ENCODE peak calls at places on chromosomes 16 and 17, in eight cellular contexts. J, U, T, Q, W, F, K and H are unnamed samples.

GRCh38 chr17:75105269-75106080 is 4.3 kb upstream of the ARMC7 start:
- DNase-seq in J (no peak), U (peak; percentile 75), T (peak; percentile 31), Q (peak; percentile 61), W (peak; percentile 84), F (no peak), K (peak; percentile 83), H (no peak)

GRCh38 chr16:30342751-30343490 is 12.2 kb downstream of the CD2BP2 start:
- DNase-seq in J (no peak), U (no peak), T (no peak), Q (no peak), W (no peak), F (peak; percentile 85), K (peak; percentile 57), H (no peak)

GRCh38 chr17:12851901-12852435 is 62.7 kb downstream of the ARHGAP44 start:
- DNase-seq in J (no peak), U (no peak), T (no peak), Q (no peak), W (no peak), F (no peak), K (no peak), H (no peak)

GRCh38 chr16:22728167-22728836 is 85.7 kb upstream of the HS3ST2 start:
- DNase-seq in J (no peak), U (no peak), T (no peak), Q (no peak), W (no peak), F (no peak), K (no peak), H (no peak)

GRCh38 chr17:43908111-43908721 is 880 bp upstream of the MPP2 start:
- DNase-seq in J (no peak), U (peak; percentile 53), T (peak; percentile 65), Q (peak; percentile 28), W (peak; percentile 56), F (no peak), K (no peak), H (peak; percentile 86)

GRCh38 chr16:28092721-28093382 is 29.3 kb upstream of the GSG1L start:
- DNase-seq in J (no peak), U (peak; percentile 61), T (no peak), Q (no peak), W (no peak), F (no peak), K (no peak), H (peak; percentile 18)

GRCh38 chr16:9316615-9317014 is 225.2 kb downstream of the HAPSTR1 start:
- DNase-seq in J (no peak), U (no peak), T (no peak), Q (no peak), W (no peak), F (no peak), K (no peak), H (no peak)

GRCh38 chr17:17557796-17558195 is 33.7 kb downstream of the PEMT start:
- DNase-seq in J (no peak), U (no peak), T (no peak), Q (no peak), W (no peak), F (no peak), K (no peak), H (no peak)

GRCh38 chr16:7443108-7443507 is 110.5 kb downstream of the RBFOX1 start:
- DNase-seq in J (no peak), U (no peak), T (no peak), Q (no peak), W (no peak), F (no peak), K (no peak), H (no peak)

GRCh38 chr17:35243459-35244204 is 760 bp downstream of the SLFN5 start:
- DNase-seq in J (no peak), U (peak; percentile 65), T (peak; percentile 71), Q (peak; percentile 51), W (peak; percentile 41), F (no peak), K (peak; percentile 67), H (peak; percentile 78)

GRCh38 chr16:54166342-54166865 is 120.2 kb downstream of the IRX3 start:
- DNase-seq in J (no peak), U (no peak), T (no peak), Q (no peak), W (no peak), F (no peak), K (no peak), H (no peak)

GRCh38 chr17:72587156-72587555 is 466.3 kb downstream of the SOX9 start:
- DNase-seq in J (no peak), U (no peak), T (peak; percentile 68), Q (no peak), W (no peak), F (no peak), K (no peak), H (no peak)

GRCh38 chr17:11996722-11997146 is 541 bp downstream of the ZNF18 start:
- DNase-seq in J (no peak), U (no peak), T (peak; percentile 48), Q (peak; percentile 51), W (peak; percentile 58), F (no peak), K (no peak), H (peak; percentile 72)

GRCh38 chr17:64420143-64420670 is 28.7 kb upstream of the MILR1 start:
- DNase-seq in J (peak; percentile 42), U (no peak), T (peak; percentile 69), Q (no peak), W (peak; percentile 85), F (no peak), K (peak; percentile 13), H (no peak)

GRCh38 chr17:38357488-38358123 is 6.0 kb downstream of the SOCS7 start:
- DNase-seq in J (no peak), U (no peak), T (no peak), Q (peak; percentile 28), W (no peak), F (no peak), K (no peak), H (no peak)

GRCh38 chr16:47947741-47948140 is 208.1 kb downstream of the ABCC12 start:
- DNase-seq in J (no peak), U (no peak), T (no peak), Q (no peak), W (no peak), F (no peak), K (no peak), H (no peak)

GRCh38 chr17:76944477-76944876 is 76.3 kb downstream of the MGAT5B start:
- DNase-seq in J (no peak), U (no peak), T (no peak), Q (no peak), W (no peak), F (no peak), K (no peak), H (no peak)

GRCh38 chr17:66493283-66494019 is 191.0 kb downstream of the PRKCA start:
- DNase-seq in J (no peak), U (no peak), T (peak; percentile 71), Q (no peak), W (peak; percentile 53), F (no peak), K (no peak), H (no peak)

GRCh38 chr16:55703003-55704001 is 47.5 kb downstream of the SLC6A2 start:
- DNase-seq in J (peak; percentile 13), U (no peak), T (peak; percentile 44), Q (peak; percentile 26), W (peak; percentile 70), F (no peak), K (no peak), H (no peak)

GRCh38 chr17:17787568-17787967 is 49.2 kb downstream of the SREBF1 start:
- DNase-seq in J (no peak), U (no peak), T (no peak), Q (no peak), W (no peak), F (no peak), K (no peak), H (peak; percentile 59)

GRCh38 chr16:68744744-68745280 is 7.7 kb downstream of the CDH1 start:
- DNase-seq in J (no peak), U (peak; percentile 71), T (peak; percentile 30), Q (no peak), W (peak; percentile 84), F (no peak), K (peak; percentile 74), H (peak; percentile 80)

GRCh38 chr16:66741971-66742396 is 9.4 kb downstream of the DYNC1LI2 start:
- DNase-seq in J (no peak), U (no peak), T (peak; percentile 72), Q (no peak), W (no peak), F (no peak), K (no peak), H (no peak)
- H3K4me1 ChIP-seq in J (peaks cover 5% of the 10 kb centered on the region), U (peaks cover 56% of the 10 kb centered on the region), T (peaks cover 16% of the 10 kb centered on the region), Q (peaks cover 41% of the 10 kb centered on the region), W (peaks cover 30% of the 10 kb centered on the region), F (peaks cover 48% of the 10 kb centered on the region), K (peaks cover 33% of the 10 kb centered on the region), H (peaks cover 14% of the 10 kb centered on the region)

GRCh38 chr16:50834701-50835100 is 92.8 kb downstream of the CYLD start:
- DNase-seq in J (no peak), U (no peak), T (no peak), Q (no peak), W (no peak), F (peak; percentile 70), K (no peak), H (no peak)

GRCh38 chr16:50837324-50837723 is 95.4 kb downstream of the CYLD start:
- DNase-seq in J (no peak), U (no peak), T (no peak), Q (no peak), W (no peak), F (peak; percentile 40), K (no peak), H (no peak)

GRCh38 chr16:50838165-50838564 is 96.3 kb downstream of the CYLD start:
- DNase-seq in J (no peak), U (no peak), T (no peak), Q (peak; percentile 12), W (no peak), F (peak; percentile 22), K (no peak), H (no peak)

GRCh38 chr16:50835358-50836060 is 93.6 kb downstream of the CYLD start:
- DNase-seq in J (no peak), U (no peak), T (no peak), Q (no peak), W (no peak), F (peak; percentile 43), K (no peak), H (no peak)

DNA sequence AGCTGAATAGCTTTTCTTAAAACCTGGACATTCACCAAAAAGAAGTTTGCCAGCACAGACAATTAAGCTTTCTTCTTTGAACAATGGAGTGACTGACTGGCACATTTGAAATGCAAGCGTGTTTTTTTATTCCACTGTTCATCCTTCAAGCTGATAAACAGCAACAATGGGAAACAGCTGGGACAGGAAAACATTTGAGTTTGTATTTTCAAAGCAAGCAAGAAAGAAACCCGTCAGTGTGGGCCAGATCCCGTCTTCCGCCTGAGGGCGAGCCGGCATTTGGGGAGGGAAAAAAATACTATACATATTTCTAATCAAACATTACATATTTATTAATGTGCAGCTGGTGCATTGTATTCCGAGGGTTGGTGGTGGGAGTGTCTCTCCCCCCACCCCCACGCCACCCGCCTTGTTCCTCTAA is 94.2 kb downstream of the CYLD start:
- DNase-seq in J (no peak), U (no peak), T (no peak), Q (no peak), W (no peak), F (no peak), K (no peak), H (no peak)
- H3K27ac ChIP-seq in J (no peak overlapping the region), U (no peak overlapping the region), T (no peak overlapping the region), Q (no peak overlapping the region), W (no peak overlapping the region), F (no peak overlapping the region), K (no peak overlapping the region), H (no peak overlapping the region)

GRCh38 chr17:82238562-82239201 is 9.8 kb downstream of the SLC16A3 start:
- DNase-seq in J (no peak), U (peak; percentile 94), T (peak; percentile 87), Q (peak; percentile 43), W (peak; percentile 75), F (no peak), K (peak; percentile 95), H (peak; percentile 92)
- H3K4me1 ChIP-seq in J (peaks cover 97% of the 10 kb centered on the region), U (peaks cover 85% of the 10 kb centered on the region), T (peaks cover 55% of the 10 kb centered on the region), Q (peaks cover 73% of the 10 kb centered on the region), W (peaks cover 88% of the 10 kb centered on the region), F (peaks cover 93% of the 10 kb centered on the region), K (peaks cover 76% of the 10 kb centered on the region), H (peaks cover 77% of the 10 kb centered on the region)

GRCh38 chr17:57432507-57433277 is 176.4 kb downstream of the MSI2 start:
- DNase-seq in J (no peak), U (no peak), T (no peak), Q (peak; percentile 57), W (no peak), F (no peak), K (no peak), H (no peak)
- H3K27ac ChIP-seq in J (no peak overlapping the region), U (no peak overlapping the region), T (no peak overlapping the region), Q (peak overlapping the region; percentile 73), W (no peak overlapping the region), F (no peak overlapping the region), K (no peak overlapping the region), H (no peak overlapping the region)